ENCODE peak calls at places on chromosomes 12 and 14, in four cellular contexts. One of them, this sample, is unnamed.

GRCh38 chr12:50764861-50765324 is 992 bp downstream of the ATF1 start:
- DNase-seq in HepG2: peak
- DNase-seq in H1: no peak
- DNase-seq in stomach: no peak
- DNase-seq in this sample: peak

GRCh38 chr12:115569694-115570093 is 707.8 kb downstream of the MED13L start:
- DNase-seq in HepG2: peak
- DNase-seq in H1: no peak
- DNase-seq in stomach: no peak
- DNase-seq in this sample: no peak

GRCh38 chr12:92938623-92939022 is 9.5 kb upstream of the EEA1 start:
- DNase-seq in HepG2: no peak
- DNase-seq in H1: no peak
- DNase-seq in stomach: no peak
- DNase-seq in this sample: no peak

GRCh38 chr12:17215754-17216153 is 609.8 kb upstream of the LMO3 start:
- DNase-seq in HepG2: no peak
- DNase-seq in H1: no peak
- DNase-seq in stomach: no peak
- DNase-seq in this sample: no peak

GRCh38 chr14:102776761-102777710 is at the start of gene TRAF3:
- DNase-seq in HepG2: no peak
- DNase-seq in H1: no peak
- DNase-seq in stomach: peak
- DNase-seq in this sample: no peak

GRCh38 chr12:55724226-55724939 is 4.2 kb downstream of the RDH5 start:
- DNase-seq in HepG2: peak
- DNase-seq in H1: peak
- DNase-seq in stomach: peak
- DNase-seq in this sample: peak

GRCh38 chr12:94147991-94148840 is at the start of gene PLXNC1:
- DNase-seq in HepG2: no peak
- DNase-seq in H1: peak
- DNase-seq in stomach: peak
- DNase-seq in this sample: peak

GRCh38 chr12:114697741-114698565 is 14.0 kb upstream of the TBX3 start:
- DNase-seq in HepG2: no peak
- DNase-seq in H1: peak
- DNase-seq in stomach: no peak
- DNase-seq in this sample: no peak

GRCh38 chr14:93734086-93734822 is 54.0 kb downstream of the PRIMA1 start:
- DNase-seq in HepG2: no peak
- DNase-seq in H1: peak
- DNase-seq in stomach: no peak
- DNase-seq in this sample: no peak

GRCh38 chr12:126518596-126519200 is 1453.5 kb downstream of the AACS start:
- DNase-seq in HepG2: no peak
- DNase-seq in H1: no peak
- DNase-seq in stomach: no peak
- DNase-seq in this sample: no peak

GRCh38 chr12:56518570-56518969 is 3.0 kb upstream of the RBMS2 start:
- DNase-seq in HepG2: peak
- DNase-seq in H1: no peak
- DNase-seq in stomach: no peak
- DNase-seq in this sample: no peak

GRCh38 chr14:77372304-77372841 is 4.5 kb downstream of the TMED8 start:
- DNase-seq in HepG2: peak
- DNase-seq in H1: no peak
- DNase-seq in stomach: no peak
- DNase-seq in this sample: no peak

GRCh38 chr14:61193471-61193870 is 87.7 kb downstream of the TMEM30B start:
- DNase-seq in HepG2: no peak
- DNase-seq in H1: no peak
- DNase-seq in stomach: no peak
- DNase-seq in this sample: no peak

GRCh38 chr12:62767506-62767905 is 167.4 kb downstream of the PPM1H start:
- DNase-seq in HepG2: no peak
- DNase-seq in H1: no peak
- DNase-seq in stomach: no peak
- DNase-seq in this sample: no peak

GRCh38 chr12:14185441-14186192 is 179.9 kb upstream of the ATF7IP start:
- DNase-seq in HepG2: peak
- DNase-seq in H1: peak
- DNase-seq in stomach: peak
- DNase-seq in this sample: no peak

GRCh38 chr14:50598765-50599164 is 38.8 kb downstream of the ATL1 start:
- DNase-seq in HepG2: no peak
- DNase-seq in H1: no peak
- DNase-seq in stomach: no peak
- DNase-seq in this sample: no peak

GRCh38 chr12:49974231-49974675 is 1.5 kb downstream of the AQP6 start:
- DNase-seq in HepG2: peak
- DNase-seq in H1: peak
- DNase-seq in stomach: peak
- DNase-seq in this sample: no peak

GRCh38 chr14:90522585-90523191 is 125.9 kb downstream of the CALM1 start:
- DNase-seq in HepG2: no peak
- DNase-seq in H1: no peak
- DNase-seq in stomach: peak
- DNase-seq in this sample: no peak

GRCh38 chr12:94596596-94596995 is 53.8 kb downstream of the TMCC3 start:
- DNase-seq in HepG2: no peak
- DNase-seq in H1: no peak
- DNase-seq in stomach: peak
- DNase-seq in this sample: no peak

GRCh38 chr14:58625438-58625837 is 12.3 kb upstream of the DACT1 start:
- DNase-seq in HepG2: no peak
- DNase-seq in H1: no peak
- DNase-seq in stomach: no peak
- DNase-seq in this sample: no peak

GRCh38 chr12:71780207-71780822 is 25.7 kb downstream of the RAB21 start:
- DNase-seq in HepG2: peak
- DNase-seq in H1: no peak
- DNase-seq in stomach: peak
- DNase-seq in this sample: no peak

GRCh38 chr14:37116933-37117844 is 55.2 kb downstream of the SLC25A21 start:
- DNase-seq in HepG2: peak
- DNase-seq in H1: no peak
- DNase-seq in stomach: no peak
- DNase-seq in this sample: no peak

GRCh38 chr14:33118653-33119052 is 180.0 kb downstream of the NPAS3 start:
- DNase-seq in HepG2: no peak
- DNase-seq in H1: no peak
- DNase-seq in stomach: no peak
- DNase-seq in this sample: no peak

GRCh38 chr12:54981796-54982195 is 2.8 kb downstream of the TESPA1 start:
- DNase-seq in HepG2: no peak
- DNase-seq in H1: no peak
- DNase-seq in stomach: no peak
- DNase-seq in this sample: no peak

GRCh38 chr12:58247633-58248032 is 306.3 kb downstream of the ATP23 start:
- DNase-seq in HepG2: no peak
- DNase-seq in H1: no peak
- DNase-seq in stomach: no peak
- DNase-seq in this sample: no peak

GRCh38 chr14:50067723-50068495 is 48.5 kb downstream of the VCPKMT start:
- DNase-seq in HepG2: peak
- DNase-seq in H1: no peak
- DNase-seq in stomach: peak
- DNase-seq in this sample: no peak

GRCh38 chr12:78697817-78698415 is 166.7 kb upstream of the SYT1 start:
- DNase-seq in HepG2: no peak
- DNase-seq in H1: no peak
- DNase-seq in stomach: no peak
- DNase-seq in this sample: no peak

GRCh38 chr12:105245291-105245690 is 9.3 kb upstream of the APPL2 start:
- DNase-seq in HepG2: no peak
- DNase-seq in H1: no peak
- DNase-seq in stomach: no peak
- DNase-seq in this sample: no peak

GRCh38 chr12:87848248-87848868 is 180.8 kb downstream of the C12orf50 start:
- DNase-seq in HepG2: peak
- DNase-seq in H1: no peak
- DNase-seq in stomach: no peak
- DNase-seq in this sample: no peak

GRCh38 chr14:94342334-94342934 is 19.3 kb upstream of the SERPINA6 start:
- DNase-seq in HepG2: peak
- DNase-seq in H1: no peak
- DNase-seq in stomach: peak
- DNase-seq in this sample: peak

GRCh38 chr14:91872517-91873470 is 5.5 kb upstream of the TC2N start:
- DNase-seq in HepG2: no peak
- DNase-seq in H1: no peak
- DNase-seq in stomach: peak
- DNase-seq in this sample: peak

GRCh38 chr12:43329381-43329780 is 222.6 kb downstream of the ADAMTS20 start:
- DNase-seq in HepG2: no peak
- DNase-seq in H1: no peak
- DNase-seq in stomach: no peak
- DNase-seq in this sample: no peak

GRCh38 chr12:70443274-70443673 is 77.2 kb downstream of the KCNMB4 start:
- DNase-seq in HepG2: no peak
- DNase-seq in H1: no peak
- DNase-seq in stomach: no peak
- DNase-seq in this sample: no peak

GRCh38 chr14:102510616-102511520 is 1.3 kb upstream of the ANKRD9 start:
- DNase-seq in HepG2: peak
- DNase-seq in H1: peak
- DNase-seq in stomach: peak
- DNase-seq in this sample: no peak

GRCh38 chr14:101361044-101361443 is 200.3 kb upstream of the DIO3 start:
- DNase-seq in HepG2: no peak
- DNase-seq in H1: no peak
- DNase-seq in stomach: no peak
- DNase-seq in this sample: no peak

GRCh38 chr12:109759595-109759994 is 46.0 kb downstream of the FAM222A start:
- DNase-seq in HepG2: no peak
- DNase-seq in H1: peak
- DNase-seq in stomach: no peak
- DNase-seq in this sample: no peak

GRCh38 chr14:20681348-20682126 is 2.8 kb upstream of the RNASE4 start:
- DNase-seq in HepG2: peak
- DNase-seq in H1: peak
- DNase-seq in stomach: peak
- DNase-seq in this sample: peak

GRCh38 chr12:130713581-130713991 is 2.5 kb downstream of the RIMBP2 start:
- DNase-seq in HepG2: no peak
- DNase-seq in H1: no peak
- DNase-seq in stomach: no peak
- DNase-seq in this sample: no peak

GRCh38 chr12:82708507-82708906 is 21.8 kb downstream of the TMTC2 start:
- DNase-seq in HepG2: no peak
- DNase-seq in H1: peak
- DNase-seq in stomach: no peak
- DNase-seq in this sample: no peak

GRCh38 chr12:82705774-82706173 is 19.1 kb downstream of the TMTC2 start:
- DNase-seq in HepG2: no peak
- DNase-seq in H1: no peak
- DNase-seq in stomach: no peak
- DNase-seq in this sample: no peak

GRCh38 chr12:82708056-82708455 is 21.4 kb downstream of the TMTC2 start:
- DNase-seq in HepG2: no peak
- DNase-seq in H1: no peak
- DNase-seq in stomach: no peak
- DNase-seq in this sample: no peak
- TF ChIP-seq EP300 in HepG2: no peak
- TF ChIP-seq EP300 in H1: no peak
- TF ChIP-seq EP300 in stomach: no peak
- TF ChIP-seq EP300 in this sample: no peak

GRCh38 chr12:73262788-73263381 is 990.7 kb downstream of the TRHDE start:
- DNase-seq in HepG2: no peak
- DNase-seq in H1: no peak
- DNase-seq in stomach: no peak
- DNase-seq in this sample: no peak
- TF ChIP-seq CTCF in HepG2: no peak
- TF ChIP-seq CTCF in H1: no peak
- TF ChIP-seq CTCF in stomach: no peak
- TF ChIP-seq CTCF in this sample: no peak

GRCh38 chr12:124993568-124994434 is at the start of gene BRI3BP:
- DNase-seq in HepG2: peak
- DNase-seq in H1: peak
- DNase-seq in stomach: peak
- DNase-seq in this sample: no peak
- TF ChIP-seq POLR2A in HepG2: peak
- TF ChIP-seq POLR2A in H1: peak
- TF ChIP-seq POLR2A in stomach: no peak
- TF ChIP-seq POLR2A in this sample: no peak

GRCh38 chr14:85172889-85173458 is 357.0 kb upstream of the FLRT2 start:
- DNase-seq in HepG2: no peak
- DNase-seq in H1: no peak
- DNase-seq in stomach: no peak
- DNase-seq in this sample: no peak

GRCh38 chr14:85175556-85175955 is 354.4 kb upstream of the FLRT2 start:
- DNase-seq in HepG2: no peak
- DNase-seq in H1: no peak
- DNase-seq in stomach: no peak
- DNase-seq in this sample: no peak

GRCh38 chr14:85178869-85179268 is 351.1 kb upstream of the FLRT2 start:
- DNase-seq in HepG2: no peak
- DNase-seq in H1: no peak
- DNase-seq in stomach: no peak
- DNase-seq in this sample: no peak
- TF ChIP-seq EP300 in HepG2: no peak
- TF ChIP-seq EP300 in H1: no peak
- TF ChIP-seq EP300 in stomach: no peak
- TF ChIP-seq EP300 in this sample: no peak

GRCh38 chr12:69291278-69291593 is 51.9 kb downstream of the CPSF6 start:
- DNase-seq in HepG2: no peak
- DNase-seq in H1: no peak
- DNase-seq in stomach: no peak
- DNase-seq in this sample: no peak
- TF ChIP-seq CTCF in HepG2: no peak
- TF ChIP-seq CTCF in H1: no peak
- TF ChIP-seq CTCF in stomach: no peak
- TF ChIP-seq CTCF in this sample: no peak

GRCh38 chr12:15789215-15790171 is at the start of gene EPS8:
- DNase-seq in HepG2: peak
- DNase-seq in H1: peak
- DNase-seq in stomach: peak
- DNase-seq in this sample: peak
- TF ChIP-seq POLR2A in HepG2: peak
- TF ChIP-seq POLR2A in H1: no peak
- TF ChIP-seq POLR2A in stomach: no peak
- TF ChIP-seq POLR2A in this sample: peak